ENCODE peak calls at places on chromosomes 2 and 18, in nine cellular contexts. E is A549, J is right lobe of liver, Q is ovary, X is body of pancreas, I is suprapubic skin, M is endothelial cell of umbilical vein, C is HCT116, V is prostate gland. G is an unnamed sample.

GRCh38 chr2:131552886-131553285 is 25.2 kb downstream of the CCDC74A start:
- DNase-seq in E (no peak), J (no peak), Q (no peak), X (no peak), I (no peak), M (no peak), C (no peak), V (no peak), G (no peak)

GRCh38 chr2:28318023-28318422 is 74.6 kb upstream of the FOSL2 start:
- DNase-seq in E (no peak), J (no peak), Q (no peak), X (no peak), I (no peak), M (no peak), C (no peak), V (no peak), G (no peak)

GRCh38 chr2:29165362-29166236 is 50.4 kb downstream of the CLIP4 start:
- DNase-seq in E (peak; percentile 66), J (no peak), Q (no peak), X (no peak), I (no peak), M (peak; percentile 3), C (no peak), V (peak; percentile 34), G (no peak)

GRCh38 chr2:88942793-88943192 is 251.3 kb downstream of the RPIA start:
- DNase-seq in E (no peak), J (no peak), Q (no peak), X (no peak), I (no peak), M (no peak), C (no peak), V (no peak), G (no peak)

GRCh38 chr18:33580540-33580939 is 2.5 kb downstream of the ASXL3 start:
- DNase-seq in E (no peak), J (no peak), Q (no peak), X (no peak), I (no peak), M (no peak), C (no peak), V (no peak), G (no peak)

GRCh38 chr18:10131036-10131774 is 217.4 kb downstream of the VAPA start:
- DNase-seq in E (no peak), J (no peak), Q (no peak), X (no peak), I (no peak), M (no peak), C (no peak), V (no peak), G (no peak)

GRCh38 chr2:215022418-215022817 is 116.0 kb downstream of the ABCA12 start:
- DNase-seq in E (no peak), J (no peak), Q (no peak), X (no peak), I (no peak), M (no peak), C (no peak), V (no peak), G (no peak)

GRCh38 chr2:63514781-63515180 is 73.5 kb downstream of the WDPCP start:
- DNase-seq in E (no peak), J (no peak), Q (no peak), X (no peak), I (no peak), M (no peak), C (no peak), V (no peak), G (no peak)

GRCh38 chr18:32040936-32041335 is 22.3 kb downstream of the RNF125 start:
- DNase-seq in E (no peak), J (no peak), Q (no peak), X (no peak), I (no peak), M (peak; percentile 6), C (no peak), V (no peak), G (no peak)

GRCh38 chr2:29196792-29197788 is 81.9 kb downstream of the CLIP4 start:
- DNase-seq in E (peak; percentile 79), J (peak; percentile 56), Q (peak; percentile 60), X (peak; percentile 72), I (no peak), M (peak; percentile 56), C (peak; percentile 57), V (peak; percentile 63), G (peak; percentile 85)

GRCh38 chr2:71833855-71834554 is 313.7 kb downstream of the CYP26B1 start:
- DNase-seq in E (no peak), J (no peak), Q (no peak), X (peak; percentile 20), I (peak; percentile 87), M (no peak), C (no peak), V (no peak), G (no peak)

GRCh38 chr2:240303896-240304745 is 131.3 kb upstream of the GPC1 start:
- DNase-seq in E (no peak), J (no peak), Q (no peak), X (no peak), I (no peak), M (no peak), C (no peak), V (no peak), G (peak; percentile 62)

GRCh38 chr18:36187138-36187825 is at the start of gene MOCOS:
- DNase-seq in E (peak; percentile 53), J (peak; percentile 91), Q (peak; percentile 81), X (peak; percentile 86), I (peak; percentile 76), M (peak; percentile 39), C (peak; percentile 29), V (peak; percentile 72), G (peak; percentile 90)

GRCh38 chr18:11154983-11155759 is 5.8 kb upstream of the PIEZO2 start:
- DNase-seq in E (no peak), J (no peak), Q (no peak), X (no peak), I (no peak), M (no peak), C (no peak), V (no peak), G (no peak)

GRCh38 chr18:79429785-79430281 is 34.1 kb downstream of the NFATC1 start:
- DNase-seq in E (no peak), J (no peak), Q (no peak), X (no peak), I (no peak), M (no peak), C (no peak), V (no peak), G (no peak)
- H3K4me1 ChIP-seq in E (no peaks in the 10 kb centered on the region), J (no peaks in the 10 kb centered on the region), Q (no peaks in the 10 kb centered on the region), X (no peaks in the 10 kb centered on the region), I (no peaks in the 10 kb centered on the region), M (no peaks in the 10 kb centered on the region), C (no peaks in the 10 kb centered on the region), V (no peaks in the 10 kb centered on the region), G (peaks cover 32% of the 10 kb centered on the region)

GRCh38 chr18:64365106-64365505 is 216.2 kb upstream of the LINC00305 start:
- DNase-seq in E (no peak), J (no peak), Q (no peak), X (no peak), I (no peak), M (peak; percentile 56), C (no peak), V (no peak), G (no peak)

GRCh38 chr18:64372850-64373249 is 224.0 kb upstream of the LINC00305 start:
- DNase-seq in E (no peak), J (no peak), Q (no peak), X (no peak), I (no peak), M (no peak), C (no peak), V (no peak), G (no peak)

GRCh38 chr18:64370036-64370435 is 221.1 kb upstream of the LINC00305 start:
- DNase-seq in E (no peak), J (no peak), Q (no peak), X (no peak), I (no peak), M (no peak), C (no peak), V (no peak), G (no peak)
- H3K27ac ChIP-seq in E (no peak overlapping the region), J (no peak overlapping the region), Q (no peak overlapping the region), X (no peak overlapping the region), I (no peak overlapping the region), M (no peak overlapping the region), C (no peak overlapping the region), V (no peak overlapping the region), G (no peak overlapping the region)

DNA sequence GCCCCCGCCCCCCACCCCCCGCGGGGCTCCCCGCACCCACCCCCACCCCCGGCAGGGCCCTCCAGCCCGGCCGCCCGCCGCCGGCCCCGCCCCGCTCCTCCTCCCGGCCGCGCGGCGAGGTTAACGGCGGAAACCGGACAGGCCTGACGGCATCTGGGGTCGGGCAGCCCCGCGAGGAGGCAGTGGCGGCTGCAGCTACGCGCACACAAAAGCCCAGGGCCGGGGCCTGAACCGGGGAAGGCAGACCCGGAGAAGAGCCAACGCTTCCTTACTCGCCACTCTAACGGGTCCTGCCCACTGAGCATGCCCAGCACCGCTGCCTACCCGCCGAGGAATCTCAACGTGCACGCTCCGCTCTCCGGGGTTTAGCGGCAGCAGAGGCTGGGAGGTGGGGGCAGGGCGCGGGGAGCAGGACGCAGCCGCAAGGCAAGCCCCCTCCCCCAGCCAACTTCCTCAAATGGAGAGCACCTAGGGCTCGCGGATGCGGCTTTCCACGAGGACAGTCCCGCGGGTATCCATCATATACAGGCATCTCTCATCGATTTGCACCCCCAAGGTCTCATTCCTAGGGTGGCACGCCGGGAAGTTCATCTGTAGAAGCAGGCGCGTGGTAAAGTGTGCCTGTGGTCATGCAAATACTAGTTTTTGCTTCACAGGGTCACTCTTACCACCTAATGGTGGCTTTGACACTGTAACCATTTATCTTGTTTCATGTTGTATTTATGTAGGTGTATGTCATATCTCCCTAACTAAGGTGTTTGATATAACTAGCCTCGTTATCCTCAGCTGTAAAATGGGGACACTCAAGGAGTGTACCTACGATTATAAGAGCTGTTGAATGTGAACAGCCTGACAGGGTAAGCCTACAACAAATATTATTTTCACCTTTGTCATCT is at the start of gene MEMO1:
- DNase-seq in E (peak; percentile 97), J (peak; percentile 95), Q (peak; percentile 90), X (peak; percentile 96), I (peak; percentile 93), M (peak; percentile 96), C (peak; percentile 83), V (peak; percentile 91), G (peak; percentile 99)
- TF ChIP-seq POLR2A in E (peak; percentile 79), J (peak; percentile 76), Q (peak; percentile 66), X (peak; percentile 49), I (no peak), M (peak; percentile 90), C (peak; percentile 89), V (peak; percentile 43), G (peak; percentile 67)

DNA sequence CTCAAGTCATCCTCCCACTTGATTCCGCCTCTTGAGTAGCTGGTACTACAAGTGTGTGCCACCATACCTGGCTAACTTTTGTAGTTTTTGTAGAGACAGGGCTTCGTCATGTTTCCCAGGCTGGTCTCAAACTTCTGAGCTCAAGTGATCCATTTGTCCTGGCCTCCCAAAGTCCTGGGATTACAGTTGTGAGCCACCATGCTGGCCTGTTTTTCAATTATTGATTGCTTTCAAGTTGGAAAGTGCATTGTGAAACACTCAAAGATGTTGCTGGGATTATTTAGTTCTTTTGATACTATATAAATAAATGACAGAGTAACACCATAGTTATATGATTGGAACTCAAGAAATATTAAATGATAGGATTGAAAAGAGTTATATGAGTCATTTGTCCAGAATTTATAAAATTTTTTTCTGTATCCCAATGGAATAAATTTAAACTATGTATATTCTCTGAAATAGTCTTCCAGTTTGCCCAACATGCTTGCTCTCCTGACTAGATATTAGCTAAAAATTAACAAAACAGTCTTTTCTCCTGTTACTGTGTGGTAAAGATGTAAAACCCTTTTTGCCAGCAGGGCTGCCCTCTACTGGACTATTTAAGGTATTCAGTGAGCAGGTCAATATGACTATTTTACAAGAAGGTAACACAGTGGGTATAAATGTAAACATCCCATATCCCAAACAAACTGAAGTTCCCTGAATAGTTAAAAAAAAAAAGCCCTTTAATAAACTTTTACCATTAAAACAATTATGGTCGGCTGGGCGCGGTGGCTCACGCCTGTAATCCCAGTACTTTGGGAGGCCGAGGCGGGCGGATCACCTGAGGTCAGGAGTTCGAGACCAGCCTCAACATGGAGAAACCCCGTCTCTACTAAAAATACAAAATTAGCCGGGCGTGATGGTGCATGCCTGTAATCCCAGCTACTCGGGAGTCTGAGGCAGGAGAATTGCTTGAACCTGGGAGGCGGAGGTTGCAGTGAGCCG is 42.7 kb downstream of the ACSL3 start:
- DNase-seq in E (peak; percentile 72), J (no peak), Q (no peak), X (peak; percentile 65), I (no peak), M (peak; percentile 71), C (no peak), V (peak; percentile 16), G (no peak)
- H3K4me1 ChIP-seq in E (peaks cover 63% of the 10 kb centered on the region), J (no peaks in the 10 kb centered on the region), Q (peaks cover 5% of the 10 kb centered on the region), X (peaks cover 14% of the 10 kb centered on the region), I (peaks cover 14% of the 10 kb centered on the region), M (peaks cover 6% of the 10 kb centered on the region), C (peaks cover 7% of the 10 kb centered on the region), V (peaks cover 5% of the 10 kb centered on the region), G (peaks cover 55% of the 10 kb centered on the region)